ENCODE peak calls at places on chromosome X, in five cellular contexts. One of them, this sample, is unnamed.
A peak's percentile ranks its signal among the peaks of the same experiment; 100 is the strongest.

GRCh38 chrX:134546187-134546586 is 86.2 kb downstream of the HPRT1 start:
- DNase-seq in T-helper 2 cell: no peak
- DNase-seq in ovary: no peak
- DNase-seq in CD8-positive, alpha-beta T cell: no peak
- DNase-seq in stimulated activated CD8-positive, alpha-beta memory T cell treated with anti-CD3 and anti-CD28 coated beads, Interleukin-2, amount 100 ng/mL, for 1 hour: no peak
- DNase-seq in this sample: no peak

GRCh38 chrX:19602866-19603620 is 87.7 kb upstream of the MAP3K15 start:
- DNase-seq in stimulated activated CD8-positive, alpha-beta memory T cell treated with anti-CD3 and anti-CD28 coated beads, Interleukin-2, amount 100 ng/mL, for 1 hour: no peak
- DNase-seq in CD8-positive, alpha-beta T cell: no peak
- DNase-seq in ovary: no peak
- DNase-seq in T-helper 2 cell: no peak
- DNase-seq in this sample: no peak

GRCh38 chrX:444305-444704 is 57.6 kb upstream of the PPP2R3B start:
- DNase-seq in CD8-positive, alpha-beta T cell: no peak
- DNase-seq in T-helper 2 cell: no peak
- DNase-seq in ovary: no peak
- DNase-seq in stimulated activated CD8-positive, alpha-beta memory T cell treated with anti-CD3 and anti-CD28 coated beads, Interleukin-2, amount 100 ng/mL, for 1 hour: no peak
- DNase-seq in this sample: no peak

GRCh38 chrX:119235872-119236598 is at the start of gene PGRMC1:
- DNase-seq in ovary: peak; percentile 78
- DNase-seq in stimulated activated CD8-positive, alpha-beta memory T cell treated with anti-CD3 and anti-CD28 coated beads, Interleukin-2, amount 100 ng/mL, for 1 hour: peak; percentile 35
- DNase-seq in CD8-positive, alpha-beta T cell: peak; percentile 76
- DNase-seq in T-helper 2 cell: peak; percentile 75
- DNase-seq in this sample: peak; percentile 32

GRCh38 chrX:153032397-153033118 is 23.7 kb upstream of the PNMA3 start:
- DNase-seq in stimulated activated CD8-positive, alpha-beta memory T cell treated with anti-CD3 and anti-CD28 coated beads, Interleukin-2, amount 100 ng/mL, for 1 hour: peak; percentile 22
- DNase-seq in CD8-positive, alpha-beta T cell: peak; percentile 64
- DNase-seq in ovary: peak; percentile 54
- DNase-seq in T-helper 2 cell: peak; percentile 36
- DNase-seq in this sample: peak; percentile 34

GRCh38 chrX:68710870-68711576 is 63.6 kb downstream of the STARD8 start:
- DNase-seq in ovary: peak; percentile 27
- DNase-seq in CD8-positive, alpha-beta T cell: no peak
- DNase-seq in T-helper 2 cell: no peak
- DNase-seq in stimulated activated CD8-positive, alpha-beta memory T cell treated with anti-CD3 and anti-CD28 coated beads, Interleukin-2, amount 100 ng/mL, for 1 hour: no peak
- DNase-seq in this sample: peak; percentile 0

GRCh38 chrX:41671082-41671481 is 17.7 kb upstream of the GPR34 start:
- DNase-seq in ovary: no peak
- DNase-seq in T-helper 2 cell: no peak
- DNase-seq in stimulated activated CD8-positive, alpha-beta memory T cell treated with anti-CD3 and anti-CD28 coated beads, Interleukin-2, amount 100 ng/mL, for 1 hour: no peak
- DNase-seq in CD8-positive, alpha-beta T cell: no peak
- DNase-seq in this sample: no peak

GRCh38 chrX:137033774-137034507 is at the start of gene GPR101:
- DNase-seq in stimulated activated CD8-positive, alpha-beta memory T cell treated with anti-CD3 and anti-CD28 coated beads, Interleukin-2, amount 100 ng/mL, for 1 hour: no peak
- DNase-seq in T-helper 2 cell: no peak
- DNase-seq in ovary: no peak
- DNase-seq in CD8-positive, alpha-beta T cell: no peak
- DNase-seq in this sample: no peak

GRCh38 chrX:153361781-153362397 is 27.9 kb downstream of the ZNF275 start:
- DNase-seq in CD8-positive, alpha-beta T cell: no peak
- DNase-seq in ovary: no peak
- DNase-seq in T-helper 2 cell: no peak
- DNase-seq in stimulated activated CD8-positive, alpha-beta memory T cell treated with anti-CD3 and anti-CD28 coated beads, Interleukin-2, amount 100 ng/mL, for 1 hour: no peak
- DNase-seq in this sample: peak; percentile 1

GRCh38 chrX:141632124-141632523 is 42.6 kb downstream of the SPANXA2 start:
- DNase-seq in stimulated activated CD8-positive, alpha-beta memory T cell treated with anti-CD3 and anti-CD28 coated beads, Interleukin-2, amount 100 ng/mL, for 1 hour: no peak
- DNase-seq in T-helper 2 cell: no peak
- DNase-seq in ovary: no peak
- DNase-seq in CD8-positive, alpha-beta T cell: no peak
- DNase-seq in this sample: no peak

GRCh38 chrX:107659286-107659685 is 31.0 kb downstream of the PRPS1 start:
- DNase-seq in stimulated activated CD8-positive, alpha-beta memory T cell treated with anti-CD3 and anti-CD28 coated beads, Interleukin-2, amount 100 ng/mL, for 1 hour: no peak
- DNase-seq in CD8-positive, alpha-beta T cell: no peak
- DNase-seq in T-helper 2 cell: no peak
- DNase-seq in ovary: no peak
- DNase-seq in this sample: no peak

GRCh38 chrX:108537005-108537404 is 97.4 kb downstream of the COL4A5 start:
- DNase-seq in T-helper 2 cell: no peak
- DNase-seq in CD8-positive, alpha-beta T cell: no peak
- DNase-seq in stimulated activated CD8-positive, alpha-beta memory T cell treated with anti-CD3 and anti-CD28 coated beads, Interleukin-2, amount 100 ng/mL, for 1 hour: no peak
- DNase-seq in ovary: no peak
- DNase-seq in this sample: no peak

GRCh38 chrX:130172127-130172834 is 519 bp downstream of the RAB33A start:
- DNase-seq in T-helper 2 cell: no peak
- DNase-seq in stimulated activated CD8-positive, alpha-beta memory T cell treated with anti-CD3 and anti-CD28 coated beads, Interleukin-2, amount 100 ng/mL, for 1 hour: no peak
- DNase-seq in ovary: no peak
- DNase-seq in CD8-positive, alpha-beta T cell: no peak
- DNase-seq in this sample: peak; percentile 1

GRCh38 chrX:1537031-1537715 is at the start of gene P2RY8:
- DNase-seq in CD8-positive, alpha-beta T cell: peak; percentile 82
- DNase-seq in T-helper 2 cell: peak; percentile 56
- DNase-seq in ovary: peak; percentile 86
- DNase-seq in stimulated activated CD8-positive, alpha-beta memory T cell treated with anti-CD3 and anti-CD28 coated beads, Interleukin-2, amount 100 ng/mL, for 1 hour: peak; percentile 57
- DNase-seq in this sample: peak; percentile 10

GRCh38 chrX:40003982-40004535 is 93.7 kb downstream of the BCOR start:
- DNase-seq in T-helper 2 cell: no peak
- DNase-seq in stimulated activated CD8-positive, alpha-beta memory T cell treated with anti-CD3 and anti-CD28 coated beads, Interleukin-2, amount 100 ng/mL, for 1 hour: no peak
- DNase-seq in ovary: no peak
- DNase-seq in CD8-positive, alpha-beta T cell: no peak
- DNase-seq in this sample: no peak

GRCh38 chrX:148530464-148531077 is 30.2 kb downstream of the AFF2 start:
- DNase-seq in stimulated activated CD8-positive, alpha-beta memory T cell treated with anti-CD3 and anti-CD28 coated beads, Interleukin-2, amount 100 ng/mL, for 1 hour: no peak
- DNase-seq in T-helper 2 cell: no peak
- DNase-seq in ovary: no peak
- DNase-seq in CD8-positive, alpha-beta T cell: no peak
- DNase-seq in this sample: no peak

GRCh38 chrX:25941087-25941486 is 197.1 kb upstream of the MAGEB18 start:
- DNase-seq in ovary: no peak
- DNase-seq in T-helper 2 cell: no peak
- DNase-seq in CD8-positive, alpha-beta T cell: no peak
- DNase-seq in stimulated activated CD8-positive, alpha-beta memory T cell treated with anti-CD3 and anti-CD28 coated beads, Interleukin-2, amount 100 ng/mL, for 1 hour: no peak
- DNase-seq in this sample: no peak

GRCh38 chrX:70253377-70254062 is 6.5 kb downstream of the P2RY4 start:
- DNase-seq in ovary: no peak
- DNase-seq in stimulated activated CD8-positive, alpha-beta memory T cell treated with anti-CD3 and anti-CD28 coated beads, Interleukin-2, amount 100 ng/mL, for 1 hour: no peak
- DNase-seq in T-helper 2 cell: no peak
- DNase-seq in CD8-positive, alpha-beta T cell: no peak
- DNase-seq in this sample: peak; percentile 12

GRCh38 chrX:48911407-48912182 is at the start of gene SLC35A2:
- DNase-seq in ovary: peak; percentile 78
- DNase-seq in CD8-positive, alpha-beta T cell: peak; percentile 92
- DNase-seq in stimulated activated CD8-positive, alpha-beta memory T cell treated with anti-CD3 and anti-CD28 coated beads, Interleukin-2, amount 100 ng/mL, for 1 hour: peak; percentile 73
- DNase-seq in T-helper 2 cell: peak; percentile 85
- DNase-seq in this sample: peak; percentile 76

GRCh38 chrX:685120-686032 is 54.8 kb downstream of the SHOX start:
- DNase-seq in T-helper 2 cell: no peak
- DNase-seq in CD8-positive, alpha-beta T cell: no peak
- DNase-seq in ovary: no peak
- DNase-seq in stimulated activated CD8-positive, alpha-beta memory T cell treated with anti-CD3 and anti-CD28 coated beads, Interleukin-2, amount 100 ng/mL, for 1 hour: no peak
- DNase-seq in this sample: no peak

GRCh38 chrX:25561190-25561589 is 545.4 kb upstream of the ARX start:
- DNase-seq in stimulated activated CD8-positive, alpha-beta memory T cell treated with anti-CD3 and anti-CD28 coated beads, Interleukin-2, amount 100 ng/mL, for 1 hour: no peak
- DNase-seq in CD8-positive, alpha-beta T cell: no peak
- DNase-seq in ovary: no peak
- DNase-seq in T-helper 2 cell: no peak
- DNase-seq in this sample: no peak

GRCh38 chrX:13086076-13086475 is 41.7 kb upstream of the FAM9C start:
- DNase-seq in stimulated activated CD8-positive, alpha-beta memory T cell treated with anti-CD3 and anti-CD28 coated beads, Interleukin-2, amount 100 ng/mL, for 1 hour: no peak
- DNase-seq in ovary: no peak
- DNase-seq in CD8-positive, alpha-beta T cell: no peak
- DNase-seq in T-helper 2 cell: no peak
- DNase-seq in this sample: no peak

GRCh38 chrX:152601848-152602616 is 35.7 kb upstream of the GABRQ start:
- DNase-seq in ovary: no peak
- DNase-seq in CD8-positive, alpha-beta T cell: no peak
- DNase-seq in stimulated activated CD8-positive, alpha-beta memory T cell treated with anti-CD3 and anti-CD28 coated beads, Interleukin-2, amount 100 ng/mL, for 1 hour: no peak
- DNase-seq in T-helper 2 cell: no peak
- DNase-seq in this sample: peak; percentile 53

GRCh38 chrX:14073158-14073557 is 43.5 kb upstream of the GEMIN8 start:
- DNase-seq in T-helper 2 cell: no peak
- DNase-seq in ovary: no peak
- DNase-seq in CD8-positive, alpha-beta T cell: no peak
- DNase-seq in stimulated activated CD8-positive, alpha-beta memory T cell treated with anti-CD3 and anti-CD28 coated beads, Interleukin-2, amount 100 ng/mL, for 1 hour: no peak
- DNase-seq in this sample: no peak

GRCh38 chrX:39519566-39520301 is 578.0 kb downstream of the BCOR start:
- DNase-seq in ovary: no peak
- DNase-seq in stimulated activated CD8-positive, alpha-beta memory T cell treated with anti-CD3 and anti-CD28 coated beads, Interleukin-2, amount 100 ng/mL, for 1 hour: no peak
- DNase-seq in T-helper 2 cell: no peak
- DNase-seq in CD8-positive, alpha-beta T cell: no peak
- DNase-seq in this sample: peak; percentile 36

This sample was measured in DMS79 treated with DMSO at 0.1 percent for 48 hours.